ENCODE peak calls at places on chromosomes 7 and 10, in five cellular contexts. One of them, this sample, is unnamed.

GRCh38 chr10:4549254-4549653 is 276.8 kb upstream of the AKR1E2 start:
- DNase-seq in A549: no peak
- DNase-seq in SK-N-SH: no peak
- DNase-seq in H1: no peak
- DNase-seq in WTC11: no peak
- DNase-seq in this sample: no peak

GRCh38 chr7:84490661-84491060 is 296.1 kb upstream of the SEMA3A start:
- DNase-seq in WTC11: no peak
- DNase-seq in H1: no peak
- DNase-seq in A549: no peak
- DNase-seq in SK-N-SH: no peak
- DNase-seq in this sample: no peak

GRCh38 chr7:25675789-25676474 is 447.6 kb upstream of the NPVF start:
- DNase-seq in A549: no peak
- DNase-seq in SK-N-SH: no peak
- DNase-seq in WTC11: no peak
- DNase-seq in H1: no peak
- DNase-seq in this sample: no peak

GRCh38 chr10:132389631-132390454 is 7.2 kb upstream of the PWWP2B start:
- DNase-seq in SK-N-SH: no peak
- DNase-seq in H1: no peak
- DNase-seq in A549: no peak
- DNase-seq in WTC11: peak
- DNase-seq in this sample: no peak

GRCh38 chr7:151201344-151201743 is 8.9 kb downstream of the H2BK1 start:
- DNase-seq in WTC11: no peak
- DNase-seq in H1: no peak
- DNase-seq in A549: no peak
- DNase-seq in SK-N-SH: no peak
- DNase-seq in this sample: no peak

GRCh38 chr7:95045236-95045923 is 138.0 kb downstream of the PPP1R9A start:
- DNase-seq in A549: no peak
- DNase-seq in WTC11: peak
- DNase-seq in SK-N-SH: no peak
- DNase-seq in H1: peak
- DNase-seq in this sample: no peak

GRCh38 chr10:12006671-12007070 is 35.9 kb downstream of the UPF2 start:
- DNase-seq in WTC11: no peak
- DNase-seq in SK-N-SH: no peak
- DNase-seq in H1: no peak
- DNase-seq in A549: no peak
- DNase-seq in this sample: no peak

GRCh38 chr7:37198188-37198905 is 250.3 kb downstream of the ELMO1 start:
- DNase-seq in A549: no peak
- DNase-seq in SK-N-SH: no peak
- DNase-seq in H1: no peak
- DNase-seq in WTC11: no peak
- DNase-seq in this sample: no peak

GRCh38 chr7:23477962-23478866 is 7.9 kb upstream of the IGF2BP3 start:
- DNase-seq in H1: no peak
- DNase-seq in SK-N-SH: no peak
- DNase-seq in WTC11: no peak
- DNase-seq in A549: no peak
- DNase-seq in this sample: no peak

GRCh38 chr10:93894516-93895378 is 969 bp downstream of the SLC35G1 start:
- DNase-seq in WTC11: no peak
- DNase-seq in H1: no peak
- DNase-seq in A549: no peak
- DNase-seq in SK-N-SH: peak
- DNase-seq in this sample: peak

GRCh38 chr7:18317956-18318355 is 177.6 kb upstream of the HDAC9 start:
- DNase-seq in SK-N-SH: no peak
- DNase-seq in WTC11: no peak
- DNase-seq in H1: no peak
- DNase-seq in A549: no peak
- DNase-seq in this sample: no peak

GRCh38 chr7:102469972-102470825 is 5.4 kb downstream of the LRWD1 start:
- DNase-seq in SK-N-SH: no peak
- DNase-seq in WTC11: no peak
- DNase-seq in A549: no peak
- DNase-seq in H1: peak
- DNase-seq in this sample: no peak

GRCh38 chr7:57354679-57355338 is 95.2 kb upstream of the ZNF716 start:
- DNase-seq in WTC11: no peak
- DNase-seq in H1: no peak
- DNase-seq in SK-N-SH: no peak
- DNase-seq in A549: no peak
- DNase-seq in this sample: no peak

GRCh38 chr10:70432101-70432500 is 9.4 kb downstream of the NODAL start:
- DNase-seq in H1: no peak
- DNase-seq in WTC11: no peak
- DNase-seq in A549: no peak
- DNase-seq in SK-N-SH: no peak
- DNase-seq in this sample: no peak

GRCh38 chr7:100446040-100446439 is 9.7 kb upstream of the PPP1R35 start:
- DNase-seq in WTC11: no peak
- DNase-seq in A549: no peak
- DNase-seq in H1: no peak
- DNase-seq in SK-N-SH: no peak
- DNase-seq in this sample: peak

GRCh38 chr10:61903991-61904350 is 2.5 kb downstream of the ARID5B start:
- DNase-seq in A549: no peak
- DNase-seq in SK-N-SH: no peak
- DNase-seq in H1: no peak
- DNase-seq in WTC11: no peak
- DNase-seq in this sample: peak

GRCh38 chr7:128890306-128891109 is 20.0 kb downstream of the KCP start:
- DNase-seq in A549: peak
- DNase-seq in WTC11: peak
- DNase-seq in H1: peak
- DNase-seq in SK-N-SH: peak
- DNase-seq in this sample: no peak

GRCh38 chr10:1732501-1733123 is 4.7 kb downstream of the ADARB2 start:
- DNase-seq in WTC11: no peak
- DNase-seq in SK-N-SH: peak
- DNase-seq in A549: no peak
- DNase-seq in H1: no peak
- DNase-seq in this sample: no peak

GRCh38 chr10:62330213-62330612 is 44.0 kb upstream of the ZNF365 start:
- DNase-seq in WTC11: no peak
- DNase-seq in A549: no peak
- DNase-seq in SK-N-SH: no peak
- DNase-seq in H1: no peak
- DNase-seq in this sample: no peak

GRCh38 chr7:117808273-117808868 is 64.9 kb downstream of the CTTNBP2 start:
- DNase-seq in SK-N-SH: no peak
- DNase-seq in A549: no peak
- DNase-seq in WTC11: peak
- DNase-seq in H1: no peak
- DNase-seq in this sample: no peak

GRCh38 chr10:112379635-112380296 is 5.8 kb downstream of the ACSL5 start:
- DNase-seq in SK-N-SH: no peak
- DNase-seq in WTC11: no peak
- DNase-seq in A549: no peak
- DNase-seq in H1: no peak
- DNase-seq in this sample: peak

GRCh38 chr10:80415734-80416281 is 7.5 kb downstream of the PRXL2A start:
- DNase-seq in SK-N-SH: no peak
- DNase-seq in A549: no peak
- DNase-seq in H1: no peak
- DNase-seq in WTC11: no peak
- DNase-seq in this sample: no peak

GRCh38 chr10:31133628-31134302 is 102.1 kb upstream of the ZNF438 start:
- DNase-seq in A549: no peak
- DNase-seq in WTC11: peak
- DNase-seq in SK-N-SH: peak
- DNase-seq in H1: peak
- DNase-seq in this sample: peak

GRCh38 chr10:76309744-76310441 is 878.5 kb downstream of the LRMDA start:
- DNase-seq in A549: no peak
- DNase-seq in WTC11: no peak
- DNase-seq in SK-N-SH: peak
- DNase-seq in H1: no peak
- DNase-seq in this sample: peak

DNA sequence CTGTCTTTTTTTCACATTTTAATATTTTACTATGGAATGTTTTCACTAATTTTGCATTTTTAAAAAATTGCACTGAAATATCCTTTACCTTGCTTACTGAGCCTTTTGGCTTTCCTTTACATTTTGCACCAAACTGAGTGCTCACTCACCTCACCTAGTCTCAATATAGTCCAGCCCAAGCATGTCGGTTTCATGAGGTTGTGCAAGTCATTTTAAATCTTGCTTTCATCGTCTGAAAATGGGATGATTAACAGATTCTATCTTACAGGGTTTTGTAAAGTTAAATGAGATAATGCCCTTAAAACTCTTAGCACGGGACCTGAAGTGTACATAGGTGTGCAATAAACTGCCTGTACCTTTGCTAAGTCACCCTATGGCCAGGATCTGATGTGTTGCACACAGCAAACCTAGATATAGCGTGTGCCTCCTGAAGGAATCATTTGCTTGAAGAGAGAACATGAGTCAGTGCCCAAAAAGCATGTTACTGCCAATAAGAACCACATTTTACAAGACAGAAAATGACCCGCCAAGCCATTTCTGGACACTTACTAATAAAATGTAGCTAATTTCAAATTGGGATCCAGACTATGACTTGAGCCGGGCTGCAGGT is 199.8 kb downstream of the JCAD start:
- DNase-seq in A549: no peak
- DNase-seq in WTC11: no peak
- DNase-seq in H1: no peak
- DNase-seq in SK-N-SH: no peak
- DNase-seq in this sample: peak
- TF ChIP-seq USF2 in A549: no peak
- TF ChIP-seq USF2 in WTC11: no peak
- TF ChIP-seq USF2 in H1: no peak
- TF ChIP-seq USF2 in SK-N-SH: no peak
- TF ChIP-seq USF2 in this sample: no peak

DNA sequence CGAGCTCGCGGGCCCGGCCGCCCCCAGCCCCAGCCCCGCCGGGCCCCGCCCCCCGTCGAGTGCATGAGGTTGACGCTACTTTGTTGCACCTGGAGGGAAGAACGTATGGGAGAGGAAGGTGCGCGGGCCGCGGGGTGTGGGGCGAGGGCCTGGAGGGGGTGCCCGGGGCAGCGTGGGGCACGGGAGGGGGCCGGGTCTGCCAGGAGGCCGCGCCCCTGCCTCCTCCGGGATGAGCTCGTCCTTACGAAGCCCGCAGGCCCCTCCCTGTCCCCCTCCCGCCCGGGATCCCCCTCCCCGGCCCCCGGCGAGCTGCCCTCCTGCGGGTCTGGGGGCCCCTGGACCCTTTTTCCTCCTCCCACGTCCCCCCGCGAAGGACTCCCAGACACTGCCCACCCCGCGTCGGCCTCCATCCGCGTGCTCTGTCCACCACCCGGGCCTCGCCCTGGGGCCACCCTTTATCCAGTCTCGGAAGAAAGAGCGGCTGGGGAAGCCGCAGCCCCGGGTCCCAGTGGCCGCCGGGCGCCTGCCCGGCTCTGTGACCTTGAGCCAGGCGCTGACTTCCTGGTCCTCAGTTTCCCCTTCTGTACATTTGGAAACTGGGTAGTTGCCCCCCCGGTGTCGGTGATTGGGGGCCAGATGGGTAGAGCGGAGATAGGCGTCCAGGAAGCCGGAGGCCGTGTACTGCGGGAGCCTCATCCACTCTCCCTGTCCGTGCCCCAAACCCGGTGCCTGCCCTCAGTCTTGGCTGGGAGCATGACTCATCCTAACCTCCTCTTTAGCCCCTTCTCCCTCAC is 521 bp downstream of the LIMK1 start:
- DNase-seq in WTC11: no peak
- DNase-seq in SK-N-SH: peak
- DNase-seq in H1: peak
- DNase-seq in A549: peak
- DNase-seq in this sample: peak
- TF ChIP-seq USF2 in WTC11: no peak
- TF ChIP-seq USF2 in SK-N-SH: no peak
- TF ChIP-seq USF2 in H1: no peak
- TF ChIP-seq USF2 in A549: no peak
- TF ChIP-seq USF2 in this sample: no peak

DNA sequence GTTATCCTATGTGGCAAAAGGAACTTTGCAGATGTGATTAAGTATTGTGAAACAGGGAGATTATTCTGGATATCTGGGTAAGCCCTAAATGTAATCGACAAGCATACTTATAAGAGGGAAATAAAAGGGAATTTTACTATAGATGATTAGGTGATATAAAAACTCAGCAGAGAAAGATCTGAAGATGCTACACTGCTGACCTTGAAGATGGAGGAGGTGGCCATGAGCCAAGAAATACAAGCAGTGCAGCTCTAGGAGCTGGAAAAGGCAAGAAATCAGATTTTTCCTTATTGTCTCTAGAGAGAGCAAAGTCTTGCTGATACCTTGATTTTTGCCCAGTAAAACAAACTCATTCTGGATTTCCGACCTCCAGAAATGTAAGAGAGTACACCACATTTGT is 67.7 kb downstream of the BRAF start:
- DNase-seq in WTC11: no peak
- DNase-seq in H1: no peak
- DNase-seq in A549: no peak
- DNase-seq in SK-N-SH: no peak
- DNase-seq in this sample: peak
- TF ChIP-seq USF2 in WTC11: no peak
- TF ChIP-seq USF2 in H1: no peak
- TF ChIP-seq USF2 in A549: no peak
- TF ChIP-seq USF2 in SK-N-SH: no peak
- TF ChIP-seq USF2 in this sample: no peak

DNA sequence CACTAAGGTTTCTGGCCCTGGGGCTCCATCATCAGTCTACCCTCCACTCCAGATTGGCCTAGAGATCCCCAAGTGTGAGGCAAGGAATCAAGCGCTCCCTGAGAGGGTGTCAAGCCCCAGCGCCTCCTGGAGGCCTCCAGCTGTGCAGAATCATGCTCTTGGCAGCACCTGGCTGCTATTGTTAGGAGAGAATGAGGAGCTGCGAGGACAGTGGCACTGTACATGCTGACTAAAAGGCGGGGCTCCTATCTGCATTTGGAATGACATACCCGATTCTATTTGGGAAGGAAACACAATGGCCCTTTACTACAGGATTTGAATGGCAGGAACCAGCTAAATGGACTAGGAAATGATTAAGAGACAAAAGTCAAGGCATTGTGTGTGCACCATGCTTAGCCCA is 106.2 kb downstream of the KBTBD2 start:
- DNase-seq in SK-N-SH: no peak
- DNase-seq in A549: no peak
- DNase-seq in WTC11: peak
- DNase-seq in H1: peak
- DNase-seq in this sample: no peak
- TF ChIP-seq USF2 in SK-N-SH: no peak
- TF ChIP-seq USF2 in A549: no peak
- TF ChIP-seq USF2 in WTC11: no peak
- TF ChIP-seq USF2 in H1: no peak
- TF ChIP-seq USF2 in this sample: no peak